ENCODE peak calls at places on chromosomes 12 and 14, in nine cellular contexts. One of them, this sample, is unnamed.

GRCh38 chr14:65251213-65251612 is 148.9 kb upstream of the MAX start:
- DNase-seq in B cell: no peak
- DNase-seq in NCI-H748 treated with DMSO at 0.1 percent for 48 hours: no peak
- DNase-seq in cerebellar cortex: no peak
- DNase-seq in T-cell: no peak
- DNase-seq in foreskin fibroblast: peak; percentile 95
- DNase-seq in stimulated activated effector memory CD8-positive, alpha-beta T cell treated with anti-CD3 and anti-CD28 coated beads, Interleukin-12 subunit alpha, Interleukin-12 subunit beta, amount 100 ng/mL, for 72 hours: no peak
- DNase-seq in AG09309: peak; percentile 99
- DNase-seq in hypothalamus: no peak
- DNase-seq in this sample: no peak

GRCh38 chr12:130620281-130620680 is 95.8 kb downstream of the RIMBP2 start:
- DNase-seq in hypothalamus: no peak
- DNase-seq in cerebellar cortex: no peak
- DNase-seq in stimulated activated effector memory CD8-positive, alpha-beta T cell treated with anti-CD3 and anti-CD28 coated beads, Interleukin-12 subunit alpha, Interleukin-12 subunit beta, amount 100 ng/mL, for 72 hours: no peak
- DNase-seq in foreskin fibroblast: no peak
- DNase-seq in AG09309: no peak
- DNase-seq in T-cell: no peak
- DNase-seq in B cell: no peak
- DNase-seq in NCI-H748 treated with DMSO at 0.1 percent for 48 hours: no peak
- DNase-seq in this sample: no peak

GRCh38 chr12:19263666-19264065 is 134.1 kb downstream of the PLEKHA5 start:
- DNase-seq in cerebellar cortex: no peak
- DNase-seq in stimulated activated effector memory CD8-positive, alpha-beta T cell treated with anti-CD3 and anti-CD28 coated beads, Interleukin-12 subunit alpha, Interleukin-12 subunit beta, amount 100 ng/mL, for 72 hours: no peak
- DNase-seq in hypothalamus: no peak
- DNase-seq in foreskin fibroblast: no peak
- DNase-seq in AG09309: no peak
- DNase-seq in B cell: no peak
- DNase-seq in NCI-H748 treated with DMSO at 0.1 percent for 48 hours: no peak
- DNase-seq in T-cell: no peak
- DNase-seq in this sample: no peak

GRCh38 chr14:74569387-74569786 is 42.6 kb downstream of the LTBP2 start:
- DNase-seq in T-cell: no peak
- DNase-seq in NCI-H748 treated with DMSO at 0.1 percent for 48 hours: no peak
- DNase-seq in foreskin fibroblast: no peak
- DNase-seq in B cell: no peak
- DNase-seq in stimulated activated effector memory CD8-positive, alpha-beta T cell treated with anti-CD3 and anti-CD28 coated beads, Interleukin-12 subunit alpha, Interleukin-12 subunit beta, amount 100 ng/mL, for 72 hours: no peak
- DNase-seq in cerebellar cortex: no peak
- DNase-seq in AG09309: no peak
- DNase-seq in hypothalamus: no peak
- DNase-seq in this sample: no peak

GRCh38 chr12:31263661-31264060 is 62.3 kb downstream of the SINHCAF start:
- DNase-seq in foreskin fibroblast: no peak
- DNase-seq in NCI-H748 treated with DMSO at 0.1 percent for 48 hours: no peak
- DNase-seq in AG09309: no peak
- DNase-seq in stimulated activated effector memory CD8-positive, alpha-beta T cell treated with anti-CD3 and anti-CD28 coated beads, Interleukin-12 subunit alpha, Interleukin-12 subunit beta, amount 100 ng/mL, for 72 hours: no peak
- DNase-seq in cerebellar cortex: no peak
- DNase-seq in hypothalamus: no peak
- DNase-seq in T-cell: no peak
- DNase-seq in B cell: no peak
- DNase-seq in this sample: no peak

GRCh38 chr14:22838631-22839041 is 2.3 kb downstream of the MMP14 start:
- DNase-seq in NCI-H748 treated with DMSO at 0.1 percent for 48 hours: no peak
- DNase-seq in stimulated activated effector memory CD8-positive, alpha-beta T cell treated with anti-CD3 and anti-CD28 coated beads, Interleukin-12 subunit alpha, Interleukin-12 subunit beta, amount 100 ng/mL, for 72 hours: no peak
- DNase-seq in T-cell: no peak
- DNase-seq in B cell: no peak
- DNase-seq in foreskin fibroblast: peak; percentile 69
- DNase-seq in AG09309: no peak
- DNase-seq in hypothalamus: no peak
- DNase-seq in cerebellar cortex: no peak
- DNase-seq in this sample: peak; percentile 61

GRCh38 chr12:26466709-26467108 is 271.3 kb downstream of the SSPN start:
- DNase-seq in foreskin fibroblast: no peak
- DNase-seq in NCI-H748 treated with DMSO at 0.1 percent for 48 hours: peak; percentile 19
- DNase-seq in stimulated activated effector memory CD8-positive, alpha-beta T cell treated with anti-CD3 and anti-CD28 coated beads, Interleukin-12 subunit alpha, Interleukin-12 subunit beta, amount 100 ng/mL, for 72 hours: no peak
- DNase-seq in cerebellar cortex: no peak
- DNase-seq in T-cell: no peak
- DNase-seq in hypothalamus: no peak
- DNase-seq in AG09309: no peak
- DNase-seq in B cell: no peak
- DNase-seq in this sample: no peak

GRCh38 chr14:59678352-59678751 is 101.7 kb upstream of the CCDC175 start:
- DNase-seq in AG09309: no peak
- DNase-seq in stimulated activated effector memory CD8-positive, alpha-beta T cell treated with anti-CD3 and anti-CD28 coated beads, Interleukin-12 subunit alpha, Interleukin-12 subunit beta, amount 100 ng/mL, for 72 hours: no peak
- DNase-seq in B cell: no peak
- DNase-seq in foreskin fibroblast: no peak
- DNase-seq in T-cell: no peak
- DNase-seq in NCI-H748 treated with DMSO at 0.1 percent for 48 hours: no peak
- DNase-seq in hypothalamus: no peak
- DNase-seq in cerebellar cortex: no peak
- DNase-seq in this sample: no peak

GRCh38 chr12:110856517-110856916 is 9.7 kb downstream of the CCDC63 start:
- DNase-seq in foreskin fibroblast: no peak
- DNase-seq in stimulated activated effector memory CD8-positive, alpha-beta T cell treated with anti-CD3 and anti-CD28 coated beads, Interleukin-12 subunit alpha, Interleukin-12 subunit beta, amount 100 ng/mL, for 72 hours: no peak
- DNase-seq in NCI-H748 treated with DMSO at 0.1 percent for 48 hours: no peak
- DNase-seq in cerebellar cortex: no peak
- DNase-seq in AG09309: no peak
- DNase-seq in hypothalamus: no peak
- DNase-seq in T-cell: no peak
- DNase-seq in B cell: no peak
- DNase-seq in this sample: no peak

GRCh38 chr12:104677441-104678089 is 220.8 kb downstream of the CHST11 start:
- DNase-seq in foreskin fibroblast: no peak
- DNase-seq in NCI-H748 treated with DMSO at 0.1 percent for 48 hours: no peak
- DNase-seq in AG09309: no peak
- DNase-seq in T-cell: no peak
- DNase-seq in cerebellar cortex: no peak
- DNase-seq in hypothalamus: no peak
- DNase-seq in stimulated activated effector memory CD8-positive, alpha-beta T cell treated with anti-CD3 and anti-CD28 coated beads, Interleukin-12 subunit alpha, Interleukin-12 subunit beta, amount 100 ng/mL, for 72 hours: no peak
- DNase-seq in B cell: no peak
- DNase-seq in this sample: no peak

GRCh38 chr12:113858828-113859386 is 107.2 kb downstream of the RBM19 start:
- DNase-seq in hypothalamus: no peak
- DNase-seq in AG09309: no peak
- DNase-seq in NCI-H748 treated with DMSO at 0.1 percent for 48 hours: no peak
- DNase-seq in stimulated activated effector memory CD8-positive, alpha-beta T cell treated with anti-CD3 and anti-CD28 coated beads, Interleukin-12 subunit alpha, Interleukin-12 subunit beta, amount 100 ng/mL, for 72 hours: no peak
- DNase-seq in T-cell: no peak
- DNase-seq in cerebellar cortex: no peak
- DNase-seq in foreskin fibroblast: no peak
- DNase-seq in B cell: no peak
- DNase-seq in this sample: no peak

GRCh38 chr12:104747956-104748355 is 210.1 kb downstream of the SLC41A2 start:
- DNase-seq in stimulated activated effector memory CD8-positive, alpha-beta T cell treated with anti-CD3 and anti-CD28 coated beads, Interleukin-12 subunit alpha, Interleukin-12 subunit beta, amount 100 ng/mL, for 72 hours: no peak
- DNase-seq in T-cell: no peak
- DNase-seq in AG09309: no peak
- DNase-seq in hypothalamus: no peak
- DNase-seq in B cell: peak; percentile 24
- DNase-seq in cerebellar cortex: no peak
- DNase-seq in NCI-H748 treated with DMSO at 0.1 percent for 48 hours: no peak
- DNase-seq in foreskin fibroblast: no peak
- DNase-seq in this sample: no peak

GRCh38 chr14:95156765-95157194 is 549 bp downstream of the DICER1 start:
- DNase-seq in hypothalamus: no peak
- DNase-seq in stimulated activated effector memory CD8-positive, alpha-beta T cell treated with anti-CD3 and anti-CD28 coated beads, Interleukin-12 subunit alpha, Interleukin-12 subunit beta, amount 100 ng/mL, for 72 hours: peak; percentile 38
- DNase-seq in foreskin fibroblast: peak; percentile 61
- DNase-seq in AG09309: no peak
- DNase-seq in B cell: no peak
- DNase-seq in cerebellar cortex: peak; percentile 18
- DNase-seq in NCI-H748 treated with DMSO at 0.1 percent for 48 hours: no peak
- DNase-seq in T-cell: no peak
- DNase-seq in this sample: peak; percentile 71

GRCh38 chr14:95833429-95833828 is 43.2 kb upstream of the TUNAR start:
- DNase-seq in T-cell: no peak
- DNase-seq in B cell: no peak
- DNase-seq in hypothalamus: no peak
- DNase-seq in NCI-H748 treated with DMSO at 0.1 percent for 48 hours: no peak
- DNase-seq in cerebellar cortex: peak; percentile 1
- DNase-seq in foreskin fibroblast: no peak
- DNase-seq in stimulated activated effector memory CD8-positive, alpha-beta T cell treated with anti-CD3 and anti-CD28 coated beads, Interleukin-12 subunit alpha, Interleukin-12 subunit beta, amount 100 ng/mL, for 72 hours: no peak
- DNase-seq in AG09309: no peak
- DNase-seq in this sample: no peak

GRCh38 chr14:69612759-69613145 is 1.4 kb downstream of the SUSD6 start:
- DNase-seq in AG09309: no peak
- DNase-seq in B cell: no peak
- DNase-seq in T-cell: no peak
- DNase-seq in cerebellar cortex: peak; percentile 76
- DNase-seq in stimulated activated effector memory CD8-positive, alpha-beta T cell treated with anti-CD3 and anti-CD28 coated beads, Interleukin-12 subunit alpha, Interleukin-12 subunit beta, amount 100 ng/mL, for 72 hours: no peak
- DNase-seq in NCI-H748 treated with DMSO at 0.1 percent for 48 hours: no peak
- DNase-seq in hypothalamus: no peak
- DNase-seq in foreskin fibroblast: peak; percentile 38
- DNase-seq in this sample: no peak

GRCh38 chr12:48001426-48002178 is 2.7 kb downstream of the COL2A1 start:
- DNase-seq in stimulated activated effector memory CD8-positive, alpha-beta T cell treated with anti-CD3 and anti-CD28 coated beads, Interleukin-12 subunit alpha, Interleukin-12 subunit beta, amount 100 ng/mL, for 72 hours: no peak
- DNase-seq in foreskin fibroblast: peak; percentile 75
- DNase-seq in B cell: peak; percentile 39
- DNase-seq in cerebellar cortex: no peak
- DNase-seq in hypothalamus: no peak
- DNase-seq in AG09309: no peak
- DNase-seq in T-cell: no peak
- DNase-seq in NCI-H748 treated with DMSO at 0.1 percent for 48 hours: peak; percentile 75
- DNase-seq in this sample: peak; percentile 70

GRCh38 chr14:32209471-32209870 is 6.4 kb upstream of the RNU6-8 start:
- DNase-seq in hypothalamus: no peak
- DNase-seq in foreskin fibroblast: no peak
- DNase-seq in NCI-H748 treated with DMSO at 0.1 percent for 48 hours: no peak
- DNase-seq in B cell: no peak
- DNase-seq in stimulated activated effector memory CD8-positive, alpha-beta T cell treated with anti-CD3 and anti-CD28 coated beads, Interleukin-12 subunit alpha, Interleukin-12 subunit beta, amount 100 ng/mL, for 72 hours: no peak
- DNase-seq in cerebellar cortex: no peak
- DNase-seq in AG09309: no peak
- DNase-seq in T-cell: no peak
- DNase-seq in this sample: no peak

GRCh38 chr12:57128519-57129247 is 400 bp downstream of the LRP1 start:
- DNase-seq in hypothalamus: no peak
- DNase-seq in B cell: no peak
- DNase-seq in NCI-H748 treated with DMSO at 0.1 percent for 48 hours: no peak
- DNase-seq in foreskin fibroblast: peak; percentile 18
- DNase-seq in cerebellar cortex: no peak
- DNase-seq in T-cell: no peak
- DNase-seq in stimulated activated effector memory CD8-positive, alpha-beta T cell treated with anti-CD3 and anti-CD28 coated beads, Interleukin-12 subunit alpha, Interleukin-12 subunit beta, amount 100 ng/mL, for 72 hours: no peak
- DNase-seq in AG09309: no peak
- DNase-seq in this sample: no peak

GRCh38 chr12:124837958-124838803 is 25.5 kb downstream of the SCARB1 start:
- DNase-seq in AG09309: peak; percentile 94
- DNase-seq in stimulated activated effector memory CD8-positive, alpha-beta T cell treated with anti-CD3 and anti-CD28 coated beads, Interleukin-12 subunit alpha, Interleukin-12 subunit beta, amount 100 ng/mL, for 72 hours: no peak
- DNase-seq in cerebellar cortex: peak; percentile 97
- DNase-seq in NCI-H748 treated with DMSO at 0.1 percent for 48 hours: peak; percentile 11
- DNase-seq in B cell: no peak
- DNase-seq in foreskin fibroblast: peak; percentile 99
- DNase-seq in hypothalamus: no peak
- DNase-seq in T-cell: no peak
- DNase-seq in this sample: peak; percentile 80

GRCh38 chr12:46368684-46369083 is 3.9 kb downstream of the SLC38A2 start:
- DNase-seq in foreskin fibroblast: no peak
- DNase-seq in B cell: no peak
- DNase-seq in cerebellar cortex: no peak
- DNase-seq in AG09309: no peak
- DNase-seq in T-cell: no peak
- DNase-seq in hypothalamus: no peak
- DNase-seq in NCI-H748 treated with DMSO at 0.1 percent for 48 hours: no peak
- DNase-seq in stimulated activated effector memory CD8-positive, alpha-beta T cell treated with anti-CD3 and anti-CD28 coated beads, Interleukin-12 subunit alpha, Interleukin-12 subunit beta, amount 100 ng/mL, for 72 hours: no peak
- DNase-seq in this sample: no peak

GRCh38 chr14:74816124-74816523 is 53.0 kb downstream of the YLPM1 start:
- DNase-seq in hypothalamus: no peak
- DNase-seq in B cell: no peak
- DNase-seq in T-cell: no peak
- DNase-seq in cerebellar cortex: no peak
- DNase-seq in foreskin fibroblast: no peak
- DNase-seq in AG09309: no peak
- DNase-seq in stimulated activated effector memory CD8-positive, alpha-beta T cell treated with anti-CD3 and anti-CD28 coated beads, Interleukin-12 subunit alpha, Interleukin-12 subunit beta, amount 100 ng/mL, for 72 hours: no peak
- DNase-seq in NCI-H748 treated with DMSO at 0.1 percent for 48 hours: no peak
- DNase-seq in this sample: no peak

GRCh38 chr14:22231022-22231421 is 358.0 kb downstream of the DAD1 start:
- DNase-seq in AG09309: no peak
- DNase-seq in hypothalamus: no peak
- DNase-seq in NCI-H748 treated with DMSO at 0.1 percent for 48 hours: no peak
- DNase-seq in T-cell: no peak
- DNase-seq in stimulated activated effector memory CD8-positive, alpha-beta T cell treated with anti-CD3 and anti-CD28 coated beads, Interleukin-12 subunit alpha, Interleukin-12 subunit beta, amount 100 ng/mL, for 72 hours: no peak
- DNase-seq in cerebellar cortex: no peak
- DNase-seq in foreskin fibroblast: no peak
- DNase-seq in B cell: peak; percentile 62
- DNase-seq in this sample: no peak

GRCh38 chr14:71526388-71526787 is 405.8 kb upstream of the RGS6 start:
- DNase-seq in T-cell: no peak
- DNase-seq in cerebellar cortex: no peak
- DNase-seq in stimulated activated effector memory CD8-positive, alpha-beta T cell treated with anti-CD3 and anti-CD28 coated beads, Interleukin-12 subunit alpha, Interleukin-12 subunit beta, amount 100 ng/mL, for 72 hours: no peak
- DNase-seq in NCI-H748 treated with DMSO at 0.1 percent for 48 hours: no peak
- DNase-seq in foreskin fibroblast: no peak
- DNase-seq in hypothalamus: no peak
- DNase-seq in B cell: no peak
- DNase-seq in AG09309: no peak
- DNase-seq in this sample: no peak

GRCh38 chr14:58731465-58732330 is 93.9 kb downstream of the DACT1 start:
- DNase-seq in hypothalamus: no peak
- DNase-seq in NCI-H748 treated with DMSO at 0.1 percent for 48 hours: no peak
- DNase-seq in T-cell: no peak
- DNase-seq in AG09309: peak; percentile 99
- DNase-seq in B cell: no peak
- DNase-seq in stimulated activated effector memory CD8-positive, alpha-beta T cell treated with anti-CD3 and anti-CD28 coated beads, Interleukin-12 subunit alpha, Interleukin-12 subunit beta, amount 100 ng/mL, for 72 hours: no peak
- DNase-seq in cerebellar cortex: no peak
- DNase-seq in foreskin fibroblast: peak; percentile 97
- DNase-seq in this sample: no peak

GRCh38 chr12:42284876-42285275 is 41.0 kb downstream of the ZCRB1 start:
- DNase-seq in cerebellar cortex: no peak
- DNase-seq in B cell: no peak
- DNase-seq in AG09309: no peak
- DNase-seq in hypothalamus: no peak
- DNase-seq in NCI-H748 treated with DMSO at 0.1 percent for 48 hours: no peak
- DNase-seq in foreskin fibroblast: peak; percentile 3
- DNase-seq in T-cell: no peak
- DNase-seq in stimulated activated effector memory CD8-positive, alpha-beta T cell treated with anti-CD3 and anti-CD28 coated beads, Interleukin-12 subunit alpha, Interleukin-12 subunit beta, amount 100 ng/mL, for 72 hours: no peak
- DNase-seq in this sample: no peak

GRCh38 chr12:12185424-12185823 is 81.4 kb downstream of the LRP6 start:
- DNase-seq in foreskin fibroblast: no peak
- DNase-seq in B cell: no peak
- DNase-seq in AG09309: no peak
- DNase-seq in hypothalamus: no peak
- DNase-seq in NCI-H748 treated with DMSO at 0.1 percent for 48 hours: no peak
- DNase-seq in cerebellar cortex: no peak
- DNase-seq in T-cell: no peak
- DNase-seq in stimulated activated effector memory CD8-positive, alpha-beta T cell treated with anti-CD3 and anti-CD28 coated beads, Interleukin-12 subunit alpha, Interleukin-12 subunit beta, amount 100 ng/mL, for 72 hours: no peak
- DNase-seq in this sample: no peak

GRCh38 chr14:89498836-89499235 is 81.8 kb upstream of the FOXN3 start:
- DNase-seq in hypothalamus: no peak
- DNase-seq in cerebellar cortex: no peak
- DNase-seq in T-cell: no peak
- DNase-seq in stimulated activated effector memory CD8-positive, alpha-beta T cell treated with anti-CD3 and anti-CD28 coated beads, Interleukin-12 subunit alpha, Interleukin-12 subunit beta, amount 100 ng/mL, for 72 hours: no peak
- DNase-seq in NCI-H748 treated with DMSO at 0.1 percent for 48 hours: no peak
- DNase-seq in AG09309: no peak
- DNase-seq in foreskin fibroblast: no peak
- DNase-seq in B cell: no peak
- DNase-seq in this sample: no peak

GRCh38 chr14:105330491-105330895 is 15.9 kb downstream of the PACS2 start:
- DNase-seq in stimulated activated effector memory CD8-positive, alpha-beta T cell treated with anti-CD3 and anti-CD28 coated beads, Interleukin-12 subunit alpha, Interleukin-12 subunit beta, amount 100 ng/mL, for 72 hours: no peak
- DNase-seq in B cell: no peak
- DNase-seq in hypothalamus: no peak
- DNase-seq in AG09309: peak; percentile 29
- DNase-seq in foreskin fibroblast: peak; percentile 80
- DNase-seq in T-cell: no peak
- DNase-seq in NCI-H748 treated with DMSO at 0.1 percent for 48 hours: no peak
- DNase-seq in cerebellar cortex: no peak
- DNase-seq in this sample: no peak

GRCh38 chr12:46303039-46303666 is 34.3 kb upstream of the SLC38A1 start:
- DNase-seq in cerebellar cortex: peak; percentile 15
- DNase-seq in stimulated activated effector memory CD8-positive, alpha-beta T cell treated with anti-CD3 and anti-CD28 coated beads, Interleukin-12 subunit alpha, Interleukin-12 subunit beta, amount 100 ng/mL, for 72 hours: peak; percentile 17
- DNase-seq in AG09309: no peak
- DNase-seq in T-cell: peak; percentile 14
- DNase-seq in NCI-H748 treated with DMSO at 0.1 percent for 48 hours: no peak
- DNase-seq in B cell: no peak
- DNase-seq in hypothalamus: no peak
- DNase-seq in foreskin fibroblast: peak; percentile 49
- DNase-seq in this sample: no peak

GRCh38 chr12:47920913-47921312 is 16.1 kb upstream of the VDR start:
- DNase-seq in hypothalamus: no peak
- DNase-seq in T-cell: no peak
- DNase-seq in NCI-H748 treated with DMSO at 0.1 percent for 48 hours: no peak
- DNase-seq in B cell: no peak
- DNase-seq in AG09309: no peak
- DNase-seq in foreskin fibroblast: no peak
- DNase-seq in stimulated activated effector memory CD8-positive, alpha-beta T cell treated with anti-CD3 and anti-CD28 coated beads, Interleukin-12 subunit alpha, Interleukin-12 subunit beta, amount 100 ng/mL, for 72 hours: no peak
- DNase-seq in cerebellar cortex: no peak
- DNase-seq in this sample: no peak

GRCh38 chr12:5377997-5378596 is 53.8 kb upstream of the NTF3 start:
- DNase-seq in cerebellar cortex: no peak
- DNase-seq in T-cell: no peak
- DNase-seq in stimulated activated effector memory CD8-positive, alpha-beta T cell treated with anti-CD3 and anti-CD28 coated beads, Interleukin-12 subunit alpha, Interleukin-12 subunit beta, amount 100 ng/mL, for 72 hours: no peak
- DNase-seq in B cell: no peak
- DNase-seq in AG09309: no peak
- DNase-seq in NCI-H748 treated with DMSO at 0.1 percent for 48 hours: no peak
- DNase-seq in foreskin fibroblast: no peak
- DNase-seq in hypothalamus: no peak
- DNase-seq in this sample: no peak